ENCODE peak calls at places on chromosomes 11 and 22, in five cellular contexts. One of them, this sample, is unnamed.

GRCh38 chr11:63682045-63682915 is 980 bp downstream of the RTN3 start:
- DNase-seq in stimulated activated CD4-positive, alpha-beta T cell treated with anti-CD3 and anti-CD28 coated beads, Interleukin-12 subunit alpha, Interleukin-12 subunit beta, amount 100 ng/mL, for 24 hours: no peak
- DNase-seq in GM12891: no peak
- DNase-seq in OCI-M1: peak; percentile 75
- DNase-seq in cardiac fibroblast: peak; percentile 24
- DNase-seq in this sample: no peak

GRCh38 chr22:41263704-41264103 is 22.3 kb downstream of the RANGAP1 start:
- DNase-seq in stimulated activated CD4-positive, alpha-beta T cell treated with anti-CD3 and anti-CD28 coated beads, Interleukin-12 subunit alpha, Interleukin-12 subunit beta, amount 100 ng/mL, for 24 hours: no peak
- DNase-seq in GM12891: no peak
- DNase-seq in OCI-M1: no peak
- DNase-seq in cardiac fibroblast: no peak
- DNase-seq in this sample: no peak

GRCh38 chr11:125944350-125945010 is 1.4 kb upstream of the VSIG10L2 start:
- DNase-seq in GM12891: no peak
- DNase-seq in OCI-M1: no peak
- DNase-seq in stimulated activated CD4-positive, alpha-beta T cell treated with anti-CD3 and anti-CD28 coated beads, Interleukin-12 subunit alpha, Interleukin-12 subunit beta, amount 100 ng/mL, for 24 hours: no peak
- DNase-seq in cardiac fibroblast: no peak
- DNase-seq in this sample: no peak

GRCh38 chr22:30591191-30591587 is 521 bp downstream of the PES1 start:
- DNase-seq in cardiac fibroblast: peak; percentile 46
- DNase-seq in stimulated activated CD4-positive, alpha-beta T cell treated with anti-CD3 and anti-CD28 coated beads, Interleukin-12 subunit alpha, Interleukin-12 subunit beta, amount 100 ng/mL, for 24 hours: no peak
- DNase-seq in GM12891: no peak
- DNase-seq in OCI-M1: peak; percentile 19
- DNase-seq in this sample: no peak

GRCh38 chr11:63641727-63642126 is 27.5 kb upstream of the PLAAT3 start:
- DNase-seq in GM12891: no peak
- DNase-seq in cardiac fibroblast: peak; percentile 58
- DNase-seq in stimulated activated CD4-positive, alpha-beta T cell treated with anti-CD3 and anti-CD28 coated beads, Interleukin-12 subunit alpha, Interleukin-12 subunit beta, amount 100 ng/mL, for 24 hours: no peak
- DNase-seq in OCI-M1: no peak
- DNase-seq in this sample: no peak

GRCh38 chr11:36509265-36509664 is 807 bp downstream of the TRAF6 start:
- DNase-seq in GM12891: no peak
- DNase-seq in cardiac fibroblast: peak; percentile 26
- DNase-seq in OCI-M1: peak; percentile 89
- DNase-seq in stimulated activated CD4-positive, alpha-beta T cell treated with anti-CD3 and anti-CD28 coated beads, Interleukin-12 subunit alpha, Interleukin-12 subunit beta, amount 100 ng/mL, for 24 hours: no peak
- DNase-seq in this sample: no peak

GRCh38 chr11:118621071-118621815 is 13.8 kb downstream of the PHLDB1 start:
- DNase-seq in cardiac fibroblast: peak; percentile 92
- DNase-seq in OCI-M1: peak; percentile 93
- DNase-seq in stimulated activated CD4-positive, alpha-beta T cell treated with anti-CD3 and anti-CD28 coated beads, Interleukin-12 subunit alpha, Interleukin-12 subunit beta, amount 100 ng/mL, for 24 hours: peak; percentile 31
- DNase-seq in GM12891: peak; percentile 51
- DNase-seq in this sample: peak; percentile 69

GRCh38 chr22:42842658-42843370 is 14.3 kb downstream of the ARFGAP3 start:
- DNase-seq in OCI-M1: no peak
- DNase-seq in stimulated activated CD4-positive, alpha-beta T cell treated with anti-CD3 and anti-CD28 coated beads, Interleukin-12 subunit alpha, Interleukin-12 subunit beta, amount 100 ng/mL, for 24 hours: no peak
- DNase-seq in GM12891: no peak
- DNase-seq in cardiac fibroblast: no peak
- DNase-seq in this sample: no peak

GRCh38 chr11:77141034-77141433 is 13.0 kb downstream of the MYO7A start:
- DNase-seq in OCI-M1: no peak
- DNase-seq in cardiac fibroblast: peak; percentile 65
- DNase-seq in GM12891: no peak
- DNase-seq in stimulated activated CD4-positive, alpha-beta T cell treated with anti-CD3 and anti-CD28 coated beads, Interleukin-12 subunit alpha, Interleukin-12 subunit beta, amount 100 ng/mL, for 24 hours: no peak
- DNase-seq in this sample: no peak

GRCh38 chr11:97895572-97895971 is 1125.2 kb upstream of the CNTN5 start:
- DNase-seq in stimulated activated CD4-positive, alpha-beta T cell treated with anti-CD3 and anti-CD28 coated beads, Interleukin-12 subunit alpha, Interleukin-12 subunit beta, amount 100 ng/mL, for 24 hours: no peak
- DNase-seq in GM12891: no peak
- DNase-seq in cardiac fibroblast: no peak
- DNase-seq in OCI-M1: no peak
- DNase-seq in this sample: no peak

GRCh38 chr11:36311926-36312592 is 16.0 kb downstream of the PRR5L start:
- DNase-seq in GM12891: no peak
- DNase-seq in OCI-M1: no peak
- DNase-seq in stimulated activated CD4-positive, alpha-beta T cell treated with anti-CD3 and anti-CD28 coated beads, Interleukin-12 subunit alpha, Interleukin-12 subunit beta, amount 100 ng/mL, for 24 hours: no peak
- DNase-seq in cardiac fibroblast: no peak
- DNase-seq in this sample: no peak

GRCh38 chr22:37990302-37990701 is 5.9 kb upstream of the SOX10 start:
- DNase-seq in cardiac fibroblast: no peak
- DNase-seq in GM12891: no peak
- DNase-seq in OCI-M1: no peak
- DNase-seq in stimulated activated CD4-positive, alpha-beta T cell treated with anti-CD3 and anti-CD28 coated beads, Interleukin-12 subunit alpha, Interleukin-12 subunit beta, amount 100 ng/mL, for 24 hours: no peak
- DNase-seq in this sample: no peak

GRCh38 chr11:78583889-78584288 is 9.2 kb upstream of the NARS2 start:
- DNase-seq in GM12891: no peak
- DNase-seq in OCI-M1: peak; percentile 75
- DNase-seq in stimulated activated CD4-positive, alpha-beta T cell treated with anti-CD3 and anti-CD28 coated beads, Interleukin-12 subunit alpha, Interleukin-12 subunit beta, amount 100 ng/mL, for 24 hours: no peak
- DNase-seq in cardiac fibroblast: no peak
- DNase-seq in this sample: no peak

GRCh38 chr22:49587987-49588386 is 239.7 kb downstream of the BRD1 start:
- DNase-seq in cardiac fibroblast: no peak
- DNase-seq in GM12891: no peak
- DNase-seq in OCI-M1: no peak
- DNase-seq in stimulated activated CD4-positive, alpha-beta T cell treated with anti-CD3 and anti-CD28 coated beads, Interleukin-12 subunit alpha, Interleukin-12 subunit beta, amount 100 ng/mL, for 24 hours: no peak
- DNase-seq in this sample: no peak

This sample was measured in pulmonary artery endothelial cell.